ENCODE peak calls at places on chromosomes 7 and 10, in four cellular contexts. I is GM12878, B is K562, W is HepG2. P is an unnamed sample.

GRCh38 chr10:12564173-12564572 is 214.8 kb downstream of the CAMK1D start:
- DNase-seq in B (no peak), I (no peak), W (no peak), P (no peak)

GRCh38 chr7:91814189-91814588 is 66.3 kb downstream of the MTERF1 start:
- DNase-seq in B (no peak), W (no peak), I (no peak), P (no peak)

GRCh38 chr7:44061645-44062179 is 3.7 kb downstream of the PGAM2 start:
- DNase-seq in I (no peak), B (no peak), W (no peak), P (no peak)

GRCh38 chr7:72038022-72038732 is 374.0 kb downstream of the CALN1 start:
- DNase-seq in B (no peak), I (no peak), W (no peak), P (no peak)

GRCh38 chr7:5234852-5235831 is 45.1 kb downstream of the WIPI2 start:
- DNase-seq in I (peak), B (no peak), W (no peak), P (no peak)

GRCh38 chr10:131786756-131787605 is 113.8 kb upstream of the PPP2R2D start:
- DNase-seq in B (peak), I (peak), W (no peak), P (peak)

GRCh38 chr7:30682131-30683083 is at the start of gene CRHR2:
- DNase-seq in I (no peak), B (peak), W (no peak), P (no peak)

GRCh38 chr7:158473946-158474345 is 113.7 kb downstream of the PTPRN2 start:
- DNase-seq in B (no peak), W (no peak), I (no peak), P (no peak)

GRCh38 chr10:58237014-58237830 is 30.5 kb downstream of the IPMK start:
- DNase-seq in W (peak), B (no peak), I (no peak), P (peak)

GRCh38 chr7:127290801-127291361 is 38.1 kb upstream of the GRM8 start:
- DNase-seq in B (no peak), I (no peak), W (no peak), P (no peak)

GRCh38 chr7:70595741-70596574 is 536.0 kb upstream of the GALNT17 start:
- DNase-seq in W (no peak), I (no peak), B (no peak), P (no peak)

GRCh38 chr7:113867325-113867724 is 51.5 kb downstream of the PPP1R3A start:
- DNase-seq in B (no peak), I (no peak), W (no peak), P (no peak)

GRCh38 chr7:134420509-134421125 is 38.3 kb downstream of the AKR1B1 start:
- DNase-seq in B (peak), W (peak), I (no peak), P (peak)

GRCh38 chr10:4775808-4776207 is 50.2 kb upstream of the AKR1E2 start:
- DNase-seq in B (no peak), I (no peak), W (no peak), P (peak)

GRCh38 chr7:133309333-133309732 is 56.5 kb downstream of the EXOC4 start:
- DNase-seq in W (no peak), B (no peak), I (no peak), P (no peak)

GRCh38 chr10:74612195-74612594 is 214.2 kb upstream of the KAT6B start:
- DNase-seq in B (no peak), I (no peak), W (no peak), P (no peak)

GRCh38 chr10:100744136-100744979 is 1.0 kb upstream of the PAX2 start:
- DNase-seq in I (no peak), W (no peak), B (no peak), P (peak)

GRCh38 chr7:44244282-44244681 is 43.5 kb downstream of the YKT6 start:
- DNase-seq in W (no peak), I (no peak), B (peak), P (no peak)

GRCh38 chr7:91351374-91351773 is 87.1 kb downstream of the FZD1 start:
- DNase-seq in I (no peak), B (no peak), W (peak), P (peak)

GRCh38 chr10:7436490-7437100 is 25.8 kb upstream of the SFMBT2 start:
- DNase-seq in W (no peak), I (no peak), B (no peak), P (no peak)

GRCh38 chr7:106744507-106745180 is 83.7 kb upstream of the CCDC71L start:
- DNase-seq in W (no peak), B (no peak), I (no peak), P (no peak)

GRCh38 chr7:131945313-131945831 is 388.9 kb upstream of the PODXL start:
- DNase-seq in W (peak), B (peak), I (no peak), P (peak)

GRCh38 chr7:30937426-30937825 is 25.8 kb downstream of the AQP1 start:
- DNase-seq in B (no peak), W (no peak), I (no peak), P (no peak)

GRCh38 chr7:92133737-92134270 is 473 bp downstream of the CYP51A1 start:
- DNase-seq in B (peak), I (no peak), W (peak), P (peak)

GRCh38 chr10:89074120-89074519 is 83.5 kb downstream of the FAS start:
- DNase-seq in W (no peak), I (no peak), B (no peak), P (no peak)

GRCh38 chr7:55132890-55133551 is 114.2 kb downstream of the EGFR start:
- DNase-seq in B (peak), I (no peak), W (peak), P (peak)

GRCh38 chr10:96513686-96514551 is at the start of gene TLL2:
- DNase-seq in I (no peak), W (peak), B (peak), P (peak)

GRCh38 chr7:140039896-140040295 is 22.9 kb downstream of the PARP12 start:
- DNase-seq in I (no peak), B (no peak), W (no peak), P (no peak)

GRCh38 chr10:119871881-119872609 is 598 bp downstream of the MCMBP start:
- DNase-seq in W (no peak), I (no peak), B (peak), P (peak)

GRCh38 chr10:43793714-43794113 is 145.0 kb upstream of the ZNF32 start:
- DNase-seq in B (no peak), W (no peak), I (no peak), P (no peak)

GRCh38 chr7:150404785-150405583 is 25.9 kb downstream of the ZNF775 start:
- DNase-seq in B (peak), W (peak), I (no peak), P (peak)

GRCh38 chr7:106283831-106284515 is 810 bp downstream of the NAMPT start:
- DNase-seq in B (peak), W (peak), I (no peak), P (peak)

GRCh38 chr7:98613601-98614425 is 3.3 kb upstream of the NPTX2 start:
- DNase-seq in B (peak), W (no peak), I (no peak), P (no peak)

GRCh38 chr10:116720241-116721047 is 21.9 kb downstream of the HSPA12A start:
- DNase-seq in W (peak), B (no peak), I (no peak), P (no peak)

GRCh38 chr7:156063241-156063810 is 251.1 kb upstream of the SHH start:
- DNase-seq in B (no peak), I (no peak), W (no peak), P (no peak)

GRCh38 chr7:15000157-15000556 is 97.6 kb upstream of the DGKB start:
- DNase-seq in I (no peak), W (peak), B (no peak), P (no peak)

GRCh38 chr10:61627266-61627665 is 35.5 kb upstream of the CABCOCO1 start:
- DNase-seq in B (no peak), W (no peak), I (no peak), P (no peak)

GRCh38 chr10:78937800-78938694 is 130.7 kb upstream of the ZMIZ1 start:
- DNase-seq in W (peak), B (peak), I (no peak), P (peak)

GRCh38 chr7:110620336-110620735 is 470.6 kb upstream of the LRRN3 start:
- DNase-seq in B (no peak), I (no peak), W (no peak), P (no peak)

GRCh38 chr7:30699706-30700495 is 17.6 kb upstream of the CRHR2 start:
- DNase-seq in I (no peak), B (no peak), W (no peak), P (no peak)

DNA sequence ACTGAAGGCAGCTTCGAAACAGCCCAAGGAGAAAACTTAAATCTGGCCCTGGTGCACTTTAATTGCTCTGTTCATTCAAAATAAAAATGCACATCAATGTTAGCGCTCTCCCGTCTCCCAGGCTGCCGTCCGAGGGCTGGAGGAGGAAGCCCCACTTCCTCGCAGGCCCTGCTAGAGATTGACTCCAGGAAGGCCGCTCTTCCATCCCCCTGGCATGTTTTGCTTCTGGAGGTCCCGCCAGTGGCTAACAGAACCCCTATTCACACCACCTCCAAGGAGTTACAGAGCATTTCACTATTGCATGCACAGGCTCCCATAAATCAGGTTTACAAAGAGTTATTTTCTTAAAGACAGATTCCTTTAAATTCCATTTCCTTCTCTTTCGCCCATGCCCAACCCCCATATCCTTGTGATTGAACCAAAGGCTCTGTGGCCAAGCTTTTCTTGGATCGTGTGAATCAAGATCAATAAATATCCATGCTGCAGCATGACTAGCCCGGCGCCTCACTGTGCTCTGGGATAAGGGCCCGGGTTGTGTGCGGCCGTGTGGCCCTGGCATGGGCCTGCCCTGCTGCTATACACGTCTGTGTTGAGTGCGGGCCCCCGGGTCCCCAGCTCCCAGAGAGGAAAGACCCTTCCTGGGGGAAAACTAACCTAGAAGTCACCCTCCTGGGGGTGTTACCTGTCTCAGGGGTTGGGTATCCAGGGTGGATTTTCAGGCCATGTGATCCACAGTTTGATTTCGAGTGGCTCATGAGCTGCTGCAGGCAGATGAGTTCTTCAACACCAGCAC is 118.7 kb upstream of the GDF10 start:
- DNase-seq in I (no peak), W (no peak), B (no peak), P (no peak)
- TF ChIP-seq CEBPB in I (no peak), W (no peak), B (no peak), P (no peak)

DNA sequence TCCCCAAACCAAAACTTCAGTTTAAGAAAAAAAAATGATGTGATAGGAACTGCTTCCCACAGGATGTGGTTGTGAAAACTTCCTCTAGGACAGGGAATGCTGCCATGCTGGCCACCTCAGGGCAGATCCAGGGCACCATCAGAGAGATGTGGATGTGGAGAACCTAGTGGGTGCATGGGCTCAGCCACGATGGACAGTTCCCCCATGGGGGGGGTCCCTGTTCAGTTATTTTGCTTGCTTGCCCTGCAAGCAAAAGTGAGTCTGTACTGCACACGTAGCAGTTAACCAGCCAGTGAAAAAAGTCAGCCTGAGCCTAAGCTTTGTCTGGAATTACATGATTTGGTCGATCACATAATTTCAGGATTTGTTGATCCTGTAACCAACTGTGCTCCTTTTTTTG is 36.3 kb downstream of the LAMB4 start:
- DNase-seq in I (no peak), B (no peak), W (no peak), P (no peak)
- TF ChIP-seq BHLHE40 in I (no peak), B (no peak), W (no peak), P (no peak)

GRCh38 chr7:101156866-101157589 is 2.8 kb downstream of the AP1S1 start:
- DNase-seq in B (peak), W (no peak), I (no peak), P (no peak)
- TF ChIP-seq MAX in B (no peak), W (no peak), I (no peak), P (no peak)

GRCh38 chr7:495326-495725 is 24.3 kb downstream of the PDGFA start:
- DNase-seq in B (no peak), I (no peak), W (no peak), P (no peak)
- TF ChIP-seq CEBPB in B (no peak), I (no peak), W (no peak), P (no peak)

DNA sequence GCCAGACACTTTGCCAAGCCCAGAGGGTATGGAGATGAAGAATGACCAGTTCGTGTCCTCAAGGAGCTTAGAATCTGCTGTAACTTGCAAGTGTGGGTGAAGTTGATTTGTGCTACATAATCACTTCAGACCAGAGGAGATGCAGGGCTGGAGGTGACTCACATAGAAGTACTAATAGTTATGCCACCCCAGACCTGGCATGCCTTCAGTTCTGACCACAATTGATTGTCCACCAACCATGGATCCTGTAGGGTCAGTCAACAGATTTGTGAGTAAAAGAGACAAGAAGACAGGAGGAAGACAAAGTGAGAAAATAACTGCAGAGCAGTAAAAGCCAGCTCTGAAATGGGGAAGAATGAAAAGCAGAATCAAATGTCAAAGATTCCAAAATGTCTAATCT is 51.2 kb upstream of the BMPER start:
- DNase-seq in B (no peak), W (no peak), I (no peak), P (no peak)
- TF ChIP-seq BHLHE40 in B (no peak), W (no peak), I (no peak), P (no peak)

GRCh38 chr7:20826243-20826642 is 39.6 kb upstream of the SP8 start:
- DNase-seq in I (no peak), B (no peak), W (no peak), P (no peak)
- TF ChIP-seq MAX in I (no peak), B (no peak), W (no peak), P (no peak)

GRCh38 chr7:12389089-12389700 is 14.5 kb downstream of the VWDE start:
- DNase-seq in W (peak), I (no peak), B (peak), P (peak)
- TF ChIP-seq CEBPB in W (peak), I (no peak), B (peak), P (peak)

DNA sequence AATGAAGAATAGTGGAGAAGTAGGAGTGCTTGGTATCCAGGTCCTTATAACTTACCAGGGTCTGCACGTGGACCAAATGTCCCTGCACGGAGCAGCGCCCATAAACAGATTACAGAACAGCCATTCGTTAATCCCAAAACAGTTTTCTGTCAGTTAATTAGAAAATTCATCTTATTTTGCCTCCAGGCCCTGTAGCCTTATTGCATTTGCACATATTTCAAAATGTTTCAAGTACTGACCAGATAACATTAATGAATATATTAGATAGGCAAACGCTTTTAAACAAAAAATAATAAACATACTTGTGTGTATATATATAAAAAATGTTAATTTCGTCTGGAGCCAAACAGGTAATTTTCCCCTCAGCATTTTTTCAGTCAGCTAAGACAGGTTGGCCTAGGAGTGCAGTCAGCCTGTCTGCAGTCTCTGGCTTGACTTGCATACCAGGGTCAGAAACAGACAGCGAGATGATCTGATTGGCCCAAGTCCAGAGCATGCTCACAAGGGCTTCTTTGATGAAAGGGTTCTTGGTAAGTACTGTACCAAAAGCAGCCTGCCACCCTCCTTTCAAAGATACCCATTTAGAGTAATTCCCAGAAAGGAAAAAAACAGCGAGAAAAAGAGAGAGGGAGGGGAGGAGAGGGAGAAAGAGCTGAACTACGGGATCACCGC is 194.5 kb upstream of the TCF7L2 start:
- DNase-seq in I (no peak), W (peak), B (peak), P (no peak)
- TF ChIP-seq BHLHE40 in I (no peak), W (no peak), B (no peak), P (no peak)

GRCh38 chr10:98293550-98294269 is 25.7 kb upstream of the LOXL4 start:
- DNase-seq in B (no peak), I (no peak), W (no peak), P (no peak)
- TF ChIP-seq MAX in B (no peak), I (no peak), W (no peak), P (no peak)

GRCh38 chr7:22866965-22867364 is 44.3 kb upstream of the TOMM7 start:
- DNase-seq in I (no peak), B (no peak), W (no peak), P (no peak)
- TF ChIP-seq CEBPB in I (no peak), B (no peak), W (no peak), P (no peak)